ENCODE peak calls at places on chromosome 1, in six cellular contexts. I is NAMALWA; Z is NB4; X is left lung; Y is AG09319; R is stimulated activated CD4-positive, alpha-beta T cell treated with anti-CD3 and anti-CD28 coated beads, Interleukin-15, amount 100 ng/mL, for 24 hours. J is an unnamed sample.

GRCh38 chr1:206575165-206575893 is 36.9 kb downstream of the EIF2D start:
- DNase-seq in Z (peak), I (no peak), R (no peak), X (peak), Y (peak), J (peak)

GRCh38 chr1:204295666-204296065 is 64.1 kb downstream of the PLEKHA6 start:
- DNase-seq in R (no peak), X (no peak), I (no peak), Y (peak), Z (no peak), J (no peak)

GRCh38 chr1:50106095-50106761 is 2.5 kb upstream of the ELAVL4 start:
- DNase-seq in X (no peak), Z (no peak), I (no peak), R (no peak), Y (no peak), J (no peak)

GRCh38 chr1:5513891-5514515 is 478.2 kb downstream of the NPHP4 start:
- DNase-seq in Y (no peak), R (no peak), X (no peak), Z (no peak), I (no peak), J (no peak)

GRCh38 chr1:185917646-185918045 is 183.5 kb downstream of the HMCN1 start:
- DNase-seq in Z (peak), X (no peak), Y (no peak), I (peak), R (no peak), J (no peak)

GRCh38 chr1:109241344-109241743 is 8.0 kb upstream of the CELSR2 start:
- DNase-seq in Y (no peak), I (no peak), R (no peak), Z (no peak), X (no peak), J (no peak)

GRCh38 chr1:174953657-174954435 is 45.9 kb upstream of the CACYBP start:
- DNase-seq in Y (no peak), I (peak), R (no peak), Z (no peak), X (no peak), J (no peak)

GRCh38 chr1:145690587-145691558 is 16.3 kb downstream of the PDZK1 start:
- DNase-seq in Y (peak), I (peak), Z (peak), X (no peak), R (peak), J (no peak)

GRCh38 chr1:223016890-223017289 is 126.2 kb downstream of the TLR5 start:
- DNase-seq in X (no peak), Y (no peak), Z (no peak), I (no peak), R (no peak), J (no peak)

GRCh38 chr1:155974208-155975165 is 3.9 kb downstream of the ARHGEF2 start:
- DNase-seq in I (no peak), X (no peak), Y (no peak), Z (no peak), R (no peak), J (no peak)

GRCh38 chr1:7334475-7335035 is 436.5 kb upstream of the VAMP3 start:
- DNase-seq in Y (peak), I (no peak), Z (no peak), R (no peak), X (no peak), J (no peak)

GRCh38 chr1:235573880-235574279 is 69.6 kb upstream of the B3GALNT2 start:
- DNase-seq in I (no peak), R (no peak), Z (no peak), Y (no peak), X (no peak), J (no peak)

GRCh38 chr1:34013958-34014737 is 150.3 kb downstream of the HMGB4 start:
- DNase-seq in R (peak), Y (no peak), I (peak), Z (peak), X (no peak), J (no peak)

GRCh38 chr1:59678809-59679228 is 135.9 kb upstream of the HOOK1 start:
- DNase-seq in R (no peak), Z (peak), I (no peak), Y (peak), X (no peak), J (no peak)

GRCh38 chr1:94994805-94995204 is 67.9 kb upstream of the CNN3 start:
- DNase-seq in Z (no peak), R (no peak), I (no peak), X (no peak), Y (no peak), J (no peak)